ENCODE peak calls at places on chromosomes 11 and 22, in six cellular contexts. E, C, G, U, Q and F are unnamed samples.

GRCh38 chr11:56876621-56877312 is 111.9 kb upstream of the OR5AK2 start:
- DNase-seq in E (no peak), C (no peak), G (no peak), U (peak; percentile 72), Q (no peak), F (no peak)

GRCh38 chr22:48740731-48741405 is 1086.8 kb downstream of the BRD1 start:
- DNase-seq in E (no peak), C (no peak), G (no peak), U (no peak), Q (no peak), F (no peak)

GRCh38 chr11:122633219-122633829 is 22.2 kb upstream of the UBASH3B start:
- DNase-seq in E (peak; percentile 73), C (peak; percentile 51), G (peak; percentile 73), U (peak; percentile 83), Q (no peak), F (peak; percentile 79)

GRCh38 chr22:31130873-31131272 is 8.1 kb downstream of the INPP5J start:
- DNase-seq in E (no peak), C (no peak), G (no peak), U (no peak), Q (no peak), F (no peak)

GRCh38 chr11:114738954-114739353 is 60.6 kb downstream of the NXPE2 start:
- DNase-seq in E (peak; percentile 75), C (peak; percentile 78), G (peak; percentile 71), U (peak; percentile 63), Q (peak; percentile 22), F (peak; percentile 60)

GRCh38 chr11:89220684-89221339 is 43.1 kb downstream of the TYR start:
- DNase-seq in E (peak; percentile 66), C (no peak), G (no peak), U (no peak), Q (no peak), F (no peak)

GRCh38 chr22:32754413-32755041 is 47.0 kb upstream of the TIMP3 start:
- DNase-seq in E (no peak), C (no peak), G (no peak), U (peak; percentile 70), Q (no peak), F (no peak)

GRCh38 chr11:126772267-126772666 is 228.3 kb downstream of the KIRREL3 start:
- DNase-seq in E (no peak), C (no peak), G (no peak), U (no peak), Q (no peak), F (no peak)

GRCh38 chr22:24024354-24024753 is 13.2 kb downstream of the CABIN1 start:
- DNase-seq in E (no peak), C (no peak), G (no peak), U (no peak), Q (no peak), F (no peak)

GRCh38 chr11:72781313-72782080 is 12.3 kb downstream of the STARD10 start:
- DNase-seq in E (peak; percentile 66), C (peak; percentile 37), G (peak; percentile 70), U (peak; percentile 34), Q (no peak), F (peak; percentile 50)
- TF ChIP-seq EZH2phosphoT487 in E (no peak), C (no peak), G (peak; percentile 52), U (no peak), Q (no peak), F (no peak)

GRCh38 chr11:12196335-12196734 is 85.9 kb downstream of the MICAL2 start:
- DNase-seq in E (no peak), C (no peak), G (no peak), U (no peak), Q (no peak), F (no peak)

GRCh38 chr11:12193515-12194336 is 83.3 kb downstream of the MICAL2 start:
- DNase-seq in E (no peak), C (no peak), G (no peak), U (no peak), Q (no peak), F (no peak)

GRCh38 chr11:12198261-12198925 is 88.0 kb downstream of the MICAL2 start:
- DNase-seq in E (no peak), C (no peak), G (no peak), U (no peak), Q (no peak), F (no peak)

GRCh38 chr11:12196862-12197261 is 86.5 kb downstream of the MICAL2 start:
- DNase-seq in E (no peak), C (no peak), G (no peak), U (no peak), Q (no peak), F (no peak)

GRCh38 chr11:12195773-12196172 is 85.4 kb downstream of the MICAL2 start:
- DNase-seq in E (no peak), C (peak; percentile 36), G (no peak), U (no peak), Q (no peak), F (no peak)
- H3K4me1 ChIP-seq in E (no peaks in the 10 kb centered on the region), C (peaks cover 25% of the 10 kb centered on the region), G (peaks cover 9% of the 10 kb centered on the region), U (peaks cover 23% of the 10 kb centered on the region), Q (no peaks in the 10 kb centered on the region), F (no peaks in the 10 kb centered on the region)

GRCh38 chr11:102930451-102930850 is 25.1 kb downstream of the MMP13 start:
- DNase-seq in E (no peak), C (no peak), G (no peak), U (no peak), Q (no peak), F (no peak)

GRCh38 chr11:102934735-102935134 is 20.8 kb downstream of the MMP13 start:
- DNase-seq in E (peak; percentile 21), C (no peak), G (no peak), U (no peak), Q (no peak), F (no peak)

GRCh38 chr11:102929966-102930365 is 25.6 kb downstream of the MMP13 start:
- DNase-seq in E (no peak), C (no peak), G (no peak), U (no peak), Q (no peak), F (no peak)

GRCh38 chr11:102933627-102934026 is 21.9 kb downstream of the MMP13 start:
- DNase-seq in E (no peak), C (no peak), G (no peak), U (no peak), Q (no peak), F (no peak)

GRCh38 chr11:102932678-102933077 is 22.9 kb downstream of the MMP13 start:
- DNase-seq in E (no peak), C (no peak), G (no peak), U (peak; percentile 69), Q (no peak), F (no peak)
- TF ChIP-seq EZH2phosphoT487 in E (no peak), C (no peak), G (no peak), U (no peak), Q (no peak), F (no peak)

DNA sequence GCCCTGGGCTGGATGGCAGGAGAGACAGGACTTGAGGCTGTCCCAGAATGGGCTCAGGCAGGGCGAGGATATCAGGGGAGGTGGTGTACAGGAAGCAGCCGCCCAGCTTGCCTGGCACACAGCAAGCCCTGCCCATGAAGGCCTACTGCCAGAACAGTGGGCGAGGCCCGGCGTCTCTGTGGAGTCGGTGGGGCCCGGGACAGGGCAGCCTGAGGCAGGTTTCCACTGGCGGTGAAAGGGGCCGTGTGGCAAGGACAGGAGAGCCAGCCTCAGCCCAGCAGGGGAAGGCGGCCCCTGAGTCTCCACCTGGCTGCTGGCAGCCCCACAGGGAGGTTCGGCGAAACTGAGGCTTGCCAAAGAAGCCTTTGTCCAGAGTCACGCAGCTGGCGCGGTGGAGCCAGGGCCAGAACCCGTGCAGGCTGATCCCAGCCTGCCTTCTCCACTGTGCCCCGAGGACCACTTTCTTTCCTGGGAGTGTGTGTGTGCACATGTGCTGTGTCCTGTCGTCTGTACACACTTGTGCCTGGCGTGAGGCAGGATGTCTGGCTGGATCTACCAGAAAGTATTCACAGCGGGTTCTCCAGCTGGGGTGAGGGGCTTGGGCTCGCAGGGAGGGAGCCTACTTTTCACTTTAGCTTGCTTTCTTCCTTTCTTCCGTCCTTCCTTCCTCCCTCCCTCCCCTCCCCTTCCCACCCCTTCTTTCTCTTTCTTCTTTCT is 1.2 kb downstream of the TSPO start:
- DNase-seq in E (no peak), C (peak; percentile 40), G (no peak), U (peak; percentile 91), Q (no peak), F (peak; percentile 33)
- H3K4me1 ChIP-seq in E (no peaks in the 10 kb centered on the region), C (peaks cover 12% of the 10 kb centered on the region), G (peaks cover 13% of the 10 kb centered on the region), U (peaks cover 15% of the 10 kb centered on the region), Q (peaks cover 9% of the 10 kb centered on the region), F (peaks cover 27% of the 10 kb centered on the region)

GRCh38 chr22:19612866-19613572 is 88.8 kb upstream of the CLDN5 start:
- DNase-seq in E (no peak), C (no peak), G (no peak), U (no peak), Q (no peak), F (no peak)

GRCh38 chr22:19615867-19616581 is 91.8 kb upstream of the CLDN5 start:
- DNase-seq in E (peak; percentile 57), C (no peak), G (no peak), U (no peak), Q (no peak), F (no peak)

GRCh38 chr22:19611590-19611989 is 87.4 kb upstream of the CLDN5 start:
- DNase-seq in E (no peak), C (no peak), G (no peak), U (no peak), Q (no peak), F (no peak)

GRCh38 chr22:19614546-19614884 is 90.3 kb upstream of the CLDN5 start:
- DNase-seq in E (no peak), C (no peak), G (no peak), U (no peak), Q (no peak), F (peak; percentile 50)

DNA sequence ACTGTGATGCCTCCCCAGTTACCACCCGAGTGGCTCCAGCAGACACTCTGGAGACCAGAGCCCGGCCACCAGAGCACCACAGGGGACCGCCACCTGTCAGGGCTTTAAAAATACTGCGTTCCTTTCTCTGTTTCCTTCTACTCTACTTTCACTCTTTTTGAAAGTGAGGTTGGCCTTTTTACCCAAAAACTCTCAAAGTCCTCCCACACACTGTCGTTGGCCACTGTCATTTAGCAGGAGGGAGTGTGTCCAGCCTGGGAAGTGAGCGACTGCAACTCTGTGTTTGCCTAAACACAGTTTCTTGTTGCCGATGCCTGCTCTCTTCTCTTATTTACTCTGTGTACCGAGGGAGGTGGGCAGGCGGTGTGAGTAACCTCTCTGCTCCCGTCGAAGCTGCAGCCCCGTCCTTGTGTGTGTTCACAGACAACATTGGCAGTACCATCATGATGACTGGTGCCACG is 90.8 kb upstream of the CLDN5 start:
- DNase-seq in E (no peak), C (no peak), G (no peak), U (no peak), Q (no peak), F (peak; percentile 45)
- TF ChIP-seq EZH2phosphoT487 in E (no peak), C (no peak), G (no peak), U (no peak), Q (no peak), F (no peak)